ENCODE peak calls at places on chromosome 21, in seven cellular contexts. H is ascending aorta, R is heart right ventricle, N is GM23248, M is heart left ventricle, L is Caco-2, P is endodermal cell. E is an unnamed sample.

GRCh38 chr21:25005388-25005787 is 601.9 kb downstream of the MRPL39 start:
- DNase-seq in H (no peak), R (no peak), N (peak; percentile 0), M (no peak), L (no peak), P (no peak), E (no peak)

GRCh38 chr21:44086636-44087425 is 20.4 kb upstream of the PWP2 start:
- DNase-seq in H (peak; percentile 57), R (no peak), N (no peak), M (no peak), L (no peak), P (peak; percentile 35), E (no peak)

GRCh38 chr21:41817877-41818855 is 51.3 kb upstream of the RIPK4 start:
- DNase-seq in H (no peak), R (no peak), N (no peak), M (no peak), L (no peak), P (no peak), E (no peak)

GRCh38 chr21:39867198-39867650 is at the start of gene PCP4:
- DNase-seq in H (peak; percentile 72), R (peak; percentile 10), N (peak; percentile 40), M (no peak), L (peak; percentile 71), P (peak; percentile 96), E (no peak)

GRCh38 chr21:40191196-40191595 is 324.0 kb downstream of the PCP4 start:
- DNase-seq in H (no peak), R (no peak), N (no peak), M (no peak), L (no peak), P (no peak), E (no peak)

GRCh38 chr21:18142639-18143038 is 102.0 kb upstream of the CHODL start:
- DNase-seq in H (no peak), R (no peak), N (no peak), M (no peak), L (no peak), P (no peak), E (no peak)

GRCh38 chr21:31132574-31133242 is 94.4 kb upstream of the KRTAP19-8 start:
- DNase-seq in H (no peak), R (no peak), N (peak; percentile 47), M (no peak), L (no peak), P (no peak), E (no peak)

GRCh38 chr21:45419162-45419561 is 14.2 kb downstream of the COL18A1 start:
- DNase-seq in H (peak; percentile 63), R (no peak), N (no peak), M (no peak), L (no peak), P (no peak), E (no peak)

GRCh38 chr21:25885405-25885804 is 150.6 kb downstream of the GABPA start:
- DNase-seq in H (no peak), R (no peak), N (no peak), M (no peak), L (no peak), P (no peak), E (no peak)

GRCh38 chr21:41501919-41502318 is 6.0 kb downstream of the TMPRSS2 start:
- DNase-seq in H (no peak), R (no peak), N (peak; percentile 21), M (no peak), L (no peak), P (no peak), E (peak; percentile 28)

GRCh38 chr21:44492572-44493385 is 37.5 kb downstream of the LRRC3 start:
- DNase-seq in H (no peak), R (no peak), N (no peak), M (no peak), L (no peak), P (no peak), E (no peak)

GRCh38 chr21:46180778-46181391 is 3.4 kb downstream of the SPATC1L start:
- DNase-seq in H (no peak), R (no peak), N (no peak), M (no peak), L (no peak), P (peak; percentile 45), E (peak; percentile 15)

GRCh38 chr21:45590726-45591618 is 48.7 kb upstream of the SLC19A1 start:
- DNase-seq in H (no peak), R (peak; percentile 17), N (peak; percentile 49), M (no peak), L (peak; percentile 12), P (no peak), E (no peak)

GRCh38 chr21:44949161-44950015 is 9.6 kb downstream of the SLX9 start:
- DNase-seq in H (peak; percentile 94), R (peak; percentile 91), N (peak; percentile 71), M (peak; percentile 93), L (peak; percentile 87), P (peak; percentile 98), E (peak; percentile 86)

GRCh38 chr21:41901099-41901498 is 22.0 kb upstream of the PRDM15 start:
- DNase-seq in H (no peak), R (no peak), N (no peak), M (no peak), L (no peak), P (no peak), E (no peak)

GRCh38 chr21:32240708-32241433 is 38.0 kb downstream of the MIS18A start:
- DNase-seq in H (no peak), R (no peak), N (no peak), M (no peak), L (no peak), P (no peak), E (no peak)

GRCh38 chr21:45224189-45224938 is 63.3 kb downstream of the POFUT2 start:
- DNase-seq in H (no peak), R (no peak), N (no peak), M (no peak), L (no peak), P (no peak), E (no peak)

GRCh38 chr21:45612096-45613019 is 31.2 kb upstream of the PCBP3 start:
- DNase-seq in H (no peak), R (no peak), N (peak; percentile 68), M (no peak), L (peak; percentile 11), P (peak; percentile 35), E (no peak)

GRCh38 chr21:31750843-31751242 is 18.9 kb upstream of the SCAF4 start:
- DNase-seq in H (no peak), R (no peak), N (peak; percentile 61), M (no peak), L (no peak), P (no peak), E (no peak)

GRCh38 chr21:29940993-29941392 is 1.2 kb upstream of the GRIK1 start:
- DNase-seq in H (no peak), R (no peak), N (no peak), M (no peak), L (no peak), P (no peak), E (no peak)
- H3K27me3 ChIP-seq in H (no peaks in the 10 kb centered on the region), R (no peaks in the 10 kb centered on the region), N (peaks cover 54% of the 10 kb centered on the region), M (peaks cover 14% of the 10 kb centered on the region), L (no peaks in the 10 kb centered on the region), P (peaks cover 64% of the 10 kb centered on the region), E (peaks cover 38% of the 10 kb centered on the region)

GRCh38 chr21:35045539-35046222 is 3.4 kb downstream of the RUNX1 start:
- DNase-seq in H (no peak), R (no peak), N (no peak), M (no peak), L (no peak), P (no peak), E (no peak)

GRCh38 chr21:35044128-35044527 is 5.0 kb downstream of the RUNX1 start:
- DNase-seq in H (no peak), R (no peak), N (no peak), M (no peak), L (no peak), P (no peak), E (no peak)

GRCh38 chr21:35043549-35043948 is 5.6 kb downstream of the RUNX1 start:
- DNase-seq in H (no peak), R (no peak), N (no peak), M (no peak), L (no peak), P (no peak), E (no peak)

GRCh38 chr21:35046223-35046690 is 2.8 kb downstream of the RUNX1 start:
- DNase-seq in H (no peak), R (no peak), N (no peak), M (no peak), L (no peak), P (no peak), E (no peak)

GRCh38 chr21:35044770-35045538 is 4.1 kb downstream of the RUNX1 start:
- DNase-seq in H (no peak), R (no peak), N (no peak), M (no peak), L (no peak), P (no peak), E (no peak)
- H3K4me1 ChIP-seq in H (peaks cover 10% of the 10 kb centered on the region), R (peaks cover 5% of the 10 kb centered on the region), N (peaks cover 40% of the 10 kb centered on the region), M (peaks cover 8% of the 10 kb centered on the region), L (peaks cover 20% of the 10 kb centered on the region), P (no peaks in the 10 kb centered on the region), E (no peaks in the 10 kb centered on the region)

DNA sequence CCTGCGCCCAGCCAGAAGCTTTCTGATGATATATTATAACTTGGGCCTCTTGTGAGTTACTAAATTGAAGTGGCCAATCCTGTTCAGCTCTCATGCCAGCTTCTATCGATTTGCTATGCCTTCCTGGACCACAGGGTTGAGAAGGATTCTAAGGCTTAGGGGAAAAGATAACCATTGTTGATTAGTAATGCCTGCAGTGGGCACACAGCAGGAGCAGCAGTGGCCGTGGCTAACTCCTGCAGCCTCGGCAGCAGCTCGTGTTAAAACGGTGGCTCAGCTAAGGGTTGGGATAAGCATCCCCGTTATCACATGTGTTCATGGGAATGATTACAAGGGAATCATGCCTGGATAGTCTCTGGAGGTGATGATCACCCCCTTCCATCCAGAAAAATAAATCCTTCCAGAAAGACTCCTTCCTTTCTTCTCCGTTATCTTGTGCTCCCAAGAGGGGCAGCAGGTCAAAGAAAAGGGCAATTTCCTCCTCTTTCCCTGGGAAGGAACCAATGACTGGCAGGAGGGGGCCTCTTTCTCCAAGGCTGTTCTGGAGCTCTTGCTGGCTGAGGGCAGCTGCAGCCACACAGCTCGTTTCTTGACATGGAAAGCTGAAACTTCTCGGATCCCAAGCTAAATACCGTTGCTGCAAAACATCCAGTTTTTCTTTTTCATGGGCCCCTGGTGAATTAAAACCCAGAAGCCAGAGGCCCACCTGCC is 20.3 kb upstream of the KCNE2 start:
- DNase-seq in H (peak; percentile 31), R (no peak), N (no peak), M (no peak), L (no peak), P (peak; percentile 38), E (no peak)
- H3K27me3 ChIP-seq in H (no peaks in the 10 kb centered on the region), R (no peaks in the 10 kb centered on the region), N (peaks cover 3% of the 10 kb centered on the region), M (no peaks in the 10 kb centered on the region), L (no peaks in the 10 kb centered on the region), P (no peaks in the 10 kb centered on the region), E (no peaks in the 10 kb centered on the region)

DNA sequence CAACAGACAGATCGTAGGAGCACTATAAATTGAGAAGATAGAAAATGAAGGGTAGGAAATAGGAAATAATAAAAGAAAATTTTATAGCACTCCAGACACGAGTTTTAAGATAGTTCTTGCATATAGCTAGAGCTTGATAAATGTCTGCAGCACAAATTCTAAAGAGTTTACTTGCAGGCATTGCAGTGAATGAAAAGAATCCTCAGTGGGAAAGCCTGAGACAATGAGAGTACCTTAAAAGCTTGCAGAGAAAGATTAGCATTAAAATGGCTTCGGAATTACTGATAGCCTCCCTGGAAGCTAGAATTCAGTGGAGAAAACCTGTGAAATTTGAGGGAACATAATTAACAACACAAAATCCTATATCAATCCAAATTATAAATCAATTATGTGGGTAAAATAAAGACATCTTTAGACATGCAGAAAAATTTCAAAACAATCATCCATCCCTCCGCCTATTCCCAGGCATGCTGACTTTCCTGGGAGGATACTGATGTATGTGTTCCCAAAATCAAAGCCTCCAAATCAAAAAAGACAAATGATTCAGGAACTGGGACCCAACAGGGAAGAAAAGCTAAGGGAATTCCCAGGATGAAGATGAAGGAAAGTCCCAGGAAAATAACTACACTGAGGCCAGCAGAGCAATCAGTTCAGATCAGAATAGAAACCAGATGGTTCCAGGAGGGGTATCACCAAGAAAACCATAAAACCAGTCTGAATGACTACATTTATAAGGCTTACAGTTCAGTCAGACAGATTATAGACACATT is 305.9 kb upstream of the USP25 start:
- DNase-seq in H (no peak), R (no peak), N (no peak), M (no peak), L (no peak), P (no peak), E (no peak)
- H3K4me1 ChIP-seq in H (no peaks in the 10 kb centered on the region), R (no peaks in the 10 kb centered on the region), N (peaks cover 17% of the 10 kb centered on the region), M (no peaks in the 10 kb centered on the region), L (no peaks in the 10 kb centered on the region), P (peaks cover 13% of the 10 kb centered on the region), E (peaks cover 6% of the 10 kb centered on the region)

E was measured in breast epithelium.